ENCODE peak calls at places on chromosomes 6 and 20, in ten cellular contexts. One of them, this sample, is unnamed.

GRCh38 chr6:26125015-26125690 is 37.9 kb downstream of the HFE start:
- DNase-seq in foreskin melanocyte: peak; percentile 25
- DNase-seq in HTR-8/SVneo: no peak
- DNase-seq in CD4-positive, alpha-beta memory T cell: no peak
- DNase-seq in iris pigment epithelial cell: no peak
- DNase-seq in activated CD8-positive, alpha-beta memory T cell treated with anti-CD3 and anti-CD28 coated beads, Interleukin-2, amount 50 U/mL, for 48 hours: peak; percentile 63
- DNase-seq in MCF 10A: peak; percentile 35
- DNase-seq in neural progenitor cell: peak; percentile 16
- DNase-seq in activated T-helper 1 cell treated with anti-CD3 and anti-CD28 coated beads, Interleukin-2, amount 50 U/mL, for 16 hours: no peak
- DNase-seq in activated T-cell treated with anti-CD3 and anti-CD28 coated beads, Interleukin-2, amount 50 U/mL, for 48 hours: peak; percentile 50
- DNase-seq in this sample: peak; percentile 46

GRCh38 chr20:20820104-20820503 is 107.7 kb upstream of the RALGAPA2 start:
- DNase-seq in foreskin melanocyte: peak; percentile 24
- DNase-seq in activated T-cell treated with anti-CD3 and anti-CD28 coated beads, Interleukin-2, amount 50 U/mL, for 48 hours: no peak
- DNase-seq in activated CD8-positive, alpha-beta memory T cell treated with anti-CD3 and anti-CD28 coated beads, Interleukin-2, amount 50 U/mL, for 48 hours: no peak
- DNase-seq in MCF 10A: peak; percentile 45
- DNase-seq in activated T-helper 1 cell treated with anti-CD3 and anti-CD28 coated beads, Interleukin-2, amount 50 U/mL, for 16 hours: no peak
- DNase-seq in neural progenitor cell: peak; percentile 66
- DNase-seq in HTR-8/SVneo: no peak
- DNase-seq in iris pigment epithelial cell: peak; percentile 5
- DNase-seq in CD4-positive, alpha-beta memory T cell: no peak
- DNase-seq in this sample: peak; percentile 77

GRCh38 chr6:33696538-33697518 is 14.7 kb downstream of the UQCC2 start:
- DNase-seq in MCF 10A: peak; percentile 96
- DNase-seq in CD4-positive, alpha-beta memory T cell: peak; percentile 65
- DNase-seq in HTR-8/SVneo: no peak
- DNase-seq in iris pigment epithelial cell: peak; percentile 63
- DNase-seq in activated T-helper 1 cell treated with anti-CD3 and anti-CD28 coated beads, Interleukin-2, amount 50 U/mL, for 16 hours: no peak
- DNase-seq in foreskin melanocyte: no peak
- DNase-seq in activated CD8-positive, alpha-beta memory T cell treated with anti-CD3 and anti-CD28 coated beads, Interleukin-2, amount 50 U/mL, for 48 hours: no peak
- DNase-seq in activated T-cell treated with anti-CD3 and anti-CD28 coated beads, Interleukin-2, amount 50 U/mL, for 48 hours: peak; percentile 36
- DNase-seq in neural progenitor cell: no peak
- DNase-seq in this sample: peak; percentile 79

GRCh38 chr20:44969320-44969879 is 3.1 kb downstream of the STK4 start:
- DNase-seq in neural progenitor cell: no peak
- DNase-seq in activated CD8-positive, alpha-beta memory T cell treated with anti-CD3 and anti-CD28 coated beads, Interleukin-2, amount 50 U/mL, for 48 hours: no peak
- DNase-seq in activated T-helper 1 cell treated with anti-CD3 and anti-CD28 coated beads, Interleukin-2, amount 50 U/mL, for 16 hours: no peak
- DNase-seq in HTR-8/SVneo: no peak
- DNase-seq in activated T-cell treated with anti-CD3 and anti-CD28 coated beads, Interleukin-2, amount 50 U/mL, for 48 hours: peak; percentile 49
- DNase-seq in MCF 10A: no peak
- DNase-seq in iris pigment epithelial cell: no peak
- DNase-seq in foreskin melanocyte: no peak
- DNase-seq in CD4-positive, alpha-beta memory T cell: peak; percentile 66
- DNase-seq in this sample: no peak

GRCh38 chr6:39037082-39037487 is 11.5 kb upstream of the GLP1R start:
- DNase-seq in activated T-cell treated with anti-CD3 and anti-CD28 coated beads, Interleukin-2, amount 50 U/mL, for 48 hours: no peak
- DNase-seq in foreskin melanocyte: no peak
- DNase-seq in activated T-helper 1 cell treated with anti-CD3 and anti-CD28 coated beads, Interleukin-2, amount 50 U/mL, for 16 hours: no peak
- DNase-seq in MCF 10A: no peak
- DNase-seq in neural progenitor cell: peak; percentile 26
- DNase-seq in activated CD8-positive, alpha-beta memory T cell treated with anti-CD3 and anti-CD28 coated beads, Interleukin-2, amount 50 U/mL, for 48 hours: no peak
- DNase-seq in CD4-positive, alpha-beta memory T cell: no peak
- DNase-seq in HTR-8/SVneo: no peak
- DNase-seq in iris pigment epithelial cell: no peak
- DNase-seq in this sample: no peak

GRCh38 chr6:45423901-45424627 is 46.3 kb upstream of the SUPT3H start:
- DNase-seq in neural progenitor cell: peak; percentile 65
- DNase-seq in CD4-positive, alpha-beta memory T cell: peak; percentile 41
- DNase-seq in iris pigment epithelial cell: no peak
- DNase-seq in activated T-helper 1 cell treated with anti-CD3 and anti-CD28 coated beads, Interleukin-2, amount 50 U/mL, for 16 hours: peak; percentile 13
- DNase-seq in MCF 10A: no peak
- DNase-seq in activated CD8-positive, alpha-beta memory T cell treated with anti-CD3 and anti-CD28 coated beads, Interleukin-2, amount 50 U/mL, for 48 hours: no peak
- DNase-seq in HTR-8/SVneo: no peak
- DNase-seq in foreskin melanocyte: no peak
- DNase-seq in activated T-cell treated with anti-CD3 and anti-CD28 coated beads, Interleukin-2, amount 50 U/mL, for 48 hours: peak; percentile 60
- DNase-seq in this sample: no peak

GRCh38 chr20:54017846-54018245 is 52.5 kb downstream of the BCAS1 start:
- DNase-seq in neural progenitor cell: no peak
- DNase-seq in foreskin melanocyte: no peak
- DNase-seq in CD4-positive, alpha-beta memory T cell: no peak
- DNase-seq in MCF 10A: no peak
- DNase-seq in iris pigment epithelial cell: no peak
- DNase-seq in activated CD8-positive, alpha-beta memory T cell treated with anti-CD3 and anti-CD28 coated beads, Interleukin-2, amount 50 U/mL, for 48 hours: no peak
- DNase-seq in activated T-helper 1 cell treated with anti-CD3 and anti-CD28 coated beads, Interleukin-2, amount 50 U/mL, for 16 hours: no peak
- DNase-seq in activated T-cell treated with anti-CD3 and anti-CD28 coated beads, Interleukin-2, amount 50 U/mL, for 48 hours: no peak
- DNase-seq in HTR-8/SVneo: no peak
- DNase-seq in this sample: no peak

GRCh38 chr6:152273002-152273401 is 364.2 kb downstream of the SYNE1 start:
- DNase-seq in activated CD8-positive, alpha-beta memory T cell treated with anti-CD3 and anti-CD28 coated beads, Interleukin-2, amount 50 U/mL, for 48 hours: no peak
- DNase-seq in neural progenitor cell: no peak
- DNase-seq in activated T-helper 1 cell treated with anti-CD3 and anti-CD28 coated beads, Interleukin-2, amount 50 U/mL, for 16 hours: no peak
- DNase-seq in CD4-positive, alpha-beta memory T cell: no peak
- DNase-seq in iris pigment epithelial cell: peak; percentile 80
- DNase-seq in MCF 10A: peak; percentile 34
- DNase-seq in activated T-cell treated with anti-CD3 and anti-CD28 coated beads, Interleukin-2, amount 50 U/mL, for 48 hours: no peak
- DNase-seq in foreskin melanocyte: no peak
- DNase-seq in HTR-8/SVneo: no peak
- DNase-seq in this sample: no peak